ENCODE peak calls at places on chromosome 3, in seven cellular contexts. N is lower leg skin, G is Caco-2, E is natural killer cell, F is astrocyte of the cerebellum, P is hepatocyte, W is IMR-90. Q is an unnamed sample.

GRCh38 chr3:117932441-117932840 is 1102.2 kb downstream of the IGSF11 start:
- DNase-seq in N (no peak), G (no peak), E (no peak), F (no peak), P (no peak), W (no peak), Q (no peak)

GRCh38 chr3:52225452-52226228 is at the start of gene TLR9:
- DNase-seq in N (no peak), G (peak; percentile 52), E (no peak), F (no peak), P (no peak), W (no peak), Q (no peak)

GRCh38 chr3:13683288-13683687 is 134.4 kb downstream of the FBLN2 start:
- DNase-seq in N (no peak), G (no peak), E (no peak), F (no peak), P (no peak), W (no peak), Q (no peak)

GRCh38 chr3:45567730-45568172 is 26.8 kb upstream of the LIMD1 start:
- DNase-seq in N (peak; percentile 83), G (no peak), E (no peak), F (no peak), P (no peak), W (peak; percentile 69), Q (no peak)

GRCh38 chr3:121739902-121740301 is 9.6 kb downstream of the GOLGB1 start:
- DNase-seq in N (no peak), G (no peak), E (no peak), F (no peak), P (no peak), W (no peak), Q (no peak)

GRCh38 chr3:128112406-128112968 is 11.1 kb downstream of the RUVBL1 start:
- DNase-seq in N (no peak), G (no peak), E (no peak), F (peak; percentile 73), P (peak; percentile 39), W (peak; percentile 90), Q (no peak)

GRCh38 chr3:114121996-114122709 is 56.7 kb downstream of the DRD3 start:
- DNase-seq in N (no peak), G (no peak), E (no peak), F (peak; percentile 62), P (no peak), W (peak; percentile 68), Q (no peak)

GRCh38 chr3:111617912-111618601 is 22.9 kb upstream of the ZBED2 start:
- DNase-seq in N (no peak), G (no peak), E (no peak), F (no peak), P (no peak), W (peak; percentile 44), Q (no peak)

GRCh38 chr3:133393691-133394474 is 6.0 kb upstream of the BFSP2 start:
- DNase-seq in N (no peak), G (no peak), E (no peak), F (no peak), P (no peak), W (no peak), Q (no peak)

GRCh38 chr3:171459130-171459941 is 869 bp downstream of the TNIK start:
- DNase-seq in N (no peak), G (peak; percentile 45), E (peak; percentile 43), F (no peak), P (peak; percentile 41), W (peak; percentile 36), Q (no peak)

GRCh38 chr3:99366663-99367429 is 271.5 kb upstream of the COL8A1 start:
- DNase-seq in N (no peak), G (peak; percentile 20), E (no peak), F (no peak), P (no peak), W (no peak), Q (no peak)

GRCh38 chr3:78967061-78967460 is 800.7 kb downstream of the ROBO1 start:
- DNase-seq in N (no peak), G (no peak), E (no peak), F (no peak), P (no peak), W (peak; percentile 12), Q (no peak)

GRCh38 chr3:7461202-7461825 is 600.4 kb downstream of the GRM7 start:
- DNase-seq in N (no peak), G (no peak), E (no peak), F (no peak), P (no peak), W (no peak), Q (no peak)

GRCh38 chr3:49703443-49703927 is 14.1 kb downstream of the RNF123 start:
- DNase-seq in N (no peak), G (peak; percentile 72), E (peak; percentile 51), F (peak; percentile 32), P (peak; percentile 74), W (peak; percentile 62), Q (peak; percentile 60)

GRCh38 chr3:133910422-133910821 is 14.7 kb upstream of the RAB6B start:
- DNase-seq in N (no peak), G (no peak), E (no peak), F (no peak), P (no peak), W (no peak), Q (no peak)

GRCh38 chr3:37526511-37526910 is 335.2 kb upstream of the CTDSPL start:
- DNase-seq in N (peak; percentile 84), G (no peak), E (no peak), F (peak; percentile 81), P (no peak), W (peak; percentile 66), Q (no peak)

GRCh38 chr3:189941125-189941524 is 179.6 kb downstream of the P3H2 start:
- DNase-seq in N (no peak), G (no peak), E (no peak), F (no peak), P (peak; percentile 26), W (no peak), Q (peak; percentile 21)

GRCh38 chr3:22245122-22245521 is 494.1 kb upstream of the ZNF385D start:
- DNase-seq in N (no peak), G (no peak), E (no peak), F (peak; percentile 90), P (peak; percentile 20), W (peak; percentile 24), Q (no peak)

GRCh38 chr3:23669541-23670255 is 136.1 kb upstream of the UBE2E1 start:
- DNase-seq in N (no peak), G (no peak), E (no peak), F (no peak), P (no peak), W (no peak), Q (no peak)

GRCh38 chr3:140103986-140104645 is 169.1 kb downstream of the CLSTN2 start:
- DNase-seq in N (no peak), G (no peak), E (no peak), F (no peak), P (no peak), W (no peak), Q (no peak)

GRCh38 chr3:87509401-87509800 is 233.0 kb upstream of the POU1F1 start:
- DNase-seq in N (no peak), G (no peak), E (no peak), F (no peak), P (no peak), W (no peak), Q (no peak)

GRCh38 chr3:87503901-87504498 is 227.6 kb upstream of the POU1F1 start:
- DNase-seq in N (no peak), G (peak; percentile 57), E (no peak), F (peak; percentile 64), P (peak; percentile 75), W (peak; percentile 36), Q (peak; percentile 60)

DNA sequence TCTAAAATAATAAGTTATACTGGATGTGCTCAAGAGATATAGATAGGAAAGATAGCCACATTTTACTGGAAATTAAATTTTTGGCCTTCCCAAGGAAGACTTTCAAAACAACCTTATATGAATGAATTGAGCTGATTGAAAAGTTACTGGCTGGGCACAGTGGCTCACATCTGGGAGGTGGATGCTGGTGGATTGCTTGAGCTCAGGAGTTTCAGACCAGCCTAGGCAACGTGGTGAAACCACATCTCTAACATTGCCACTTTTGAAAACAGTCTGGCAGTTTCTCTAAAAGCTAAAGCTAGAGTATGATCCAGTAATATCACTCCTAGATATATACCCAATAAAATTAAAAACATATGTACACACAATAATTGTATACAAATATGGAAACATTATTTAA is 231.4 kb upstream of the POU1F1 start:
- DNase-seq in N (no peak), G (no peak), E (no peak), F (no peak), P (no peak), W (no peak), Q (no peak)
- TF ChIP-seq CTCF in N (no peak), G (no peak), E (no peak), F (no peak), P (no peak), W (no peak), Q (no peak)

DNA sequence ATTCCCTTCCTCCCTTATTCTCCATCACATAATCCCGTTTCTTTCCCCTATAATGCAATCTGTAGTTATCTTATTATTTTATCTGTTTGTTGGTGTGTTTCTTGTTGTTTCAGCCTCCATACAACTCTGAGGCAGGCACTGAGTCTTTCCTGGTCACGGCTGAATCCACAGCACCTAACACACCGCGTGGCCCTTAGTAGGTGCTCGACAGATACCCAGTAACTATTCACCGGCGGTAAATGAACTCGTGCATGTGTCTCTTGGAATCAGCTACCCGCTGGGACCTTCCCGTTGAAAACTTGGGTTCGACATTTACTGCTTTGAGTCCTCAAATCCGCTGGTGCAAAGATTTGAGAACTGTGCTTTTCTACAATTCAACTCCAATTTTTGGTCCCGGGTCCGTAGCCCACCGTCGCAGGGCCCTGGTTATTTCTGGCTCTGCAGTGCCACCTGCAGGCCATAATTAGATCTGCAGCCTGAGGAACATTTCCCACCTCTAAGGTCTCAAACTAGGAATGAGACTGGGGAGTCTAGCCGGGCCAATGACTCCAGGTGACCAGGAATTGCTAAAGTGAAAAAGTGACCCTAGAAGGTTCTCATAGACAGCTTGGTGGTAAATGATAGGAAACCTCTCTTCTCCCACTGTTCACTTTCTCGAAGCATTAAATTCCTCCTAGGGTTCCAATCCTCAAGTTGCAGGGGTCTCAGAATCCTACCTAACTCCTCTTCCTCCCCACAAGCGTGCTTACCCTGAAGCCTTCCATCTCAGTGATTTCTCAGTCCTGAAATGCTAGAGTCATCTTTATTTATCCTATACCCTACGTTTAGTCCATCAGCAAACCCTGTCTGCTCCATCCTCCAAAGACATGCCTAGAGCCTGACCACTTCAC is 40.0 kb upstream of the TRH start:
- DNase-seq in N (no peak), G (peak; percentile 42), E (peak; percentile 27), F (peak; percentile 3), P (peak; percentile 52), W (peak; percentile 16), Q (peak; percentile 23)
- TF ChIP-seq CTCF in N (no peak), G (peak; percentile 78), E (peak; percentile 97), F (peak; percentile 88), P (peak; percentile 95), W (peak; percentile 83), Q (peak; percentile 89)

GRCh38 chr3:184249412-184250166 is at the start of gene EEF1AKMT4:
- DNase-seq in N (peak; percentile 99), G (peak; percentile 97), E (peak; percentile 93), F (peak; percentile 95), P (peak; percentile 98), W (peak; percentile 98), Q (peak; percentile 97)
- TF ChIP-seq CTCF in N (no peak), G (peak; percentile 60), E (no peak), F (peak; percentile 51), P (peak; percentile 57), W (peak; percentile 58), Q (peak; percentile 75)

DNA sequence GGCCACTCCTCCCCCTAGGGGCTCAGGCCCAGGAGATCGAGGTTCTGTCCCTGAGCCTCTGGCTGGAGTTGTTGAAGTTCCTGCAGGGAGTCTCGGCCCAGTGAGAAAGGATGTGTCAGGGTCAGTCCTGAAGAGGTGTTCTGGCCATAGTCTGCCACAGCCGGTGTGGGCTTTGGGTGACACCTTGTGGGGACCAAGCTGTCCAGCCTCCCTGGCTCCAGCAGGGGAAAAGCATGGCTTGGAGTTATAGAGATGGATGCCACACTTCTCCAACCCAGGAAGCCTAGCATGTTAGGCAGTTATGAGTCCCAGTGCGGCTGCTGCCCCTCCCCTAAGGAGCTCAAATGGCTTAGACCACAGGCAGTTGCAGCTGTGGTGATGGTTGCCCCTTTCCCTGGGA is 945.6 kb upstream of the GBE1 start:
- DNase-seq in N (no peak), G (peak; percentile 18), E (no peak), F (no peak), P (peak; percentile 11), W (no peak), Q (no peak)
- TF ChIP-seq CTCF in N (no peak), G (peak; percentile 37), E (no peak), F (no peak), P (peak; percentile 8), W (no peak), Q (peak; percentile 74)

Q was measured in HepG2.